ENCODE peak calls at places on chromosomes 7 and 10, in seven cellular contexts. One of them, this sample, is unnamed.

GRCh38 chr10:71342850-71343773 is 24.1 kb downstream of the SLC29A3 start:
- DNase-seq in stimulated activated CD8-positive, alpha-beta memory T cell treated with anti-CD3 and anti-CD28 coated beads, Interleukin-7, amount 100 ng/mL, for 4 hours: no peak
- DNase-seq in HEK293T: no peak
- DNase-seq in globus pallidus: peak
- DNase-seq in erythroblast: peak
- DNase-seq in NCI-H2171 treated with DMSO at 0.1 percent for 48 hours: no peak
- DNase-seq in T1000: no peak
- DNase-seq in this sample: no peak

GRCh38 chr7:117827861-117828260 is 45.4 kb downstream of the CTTNBP2 start:
- DNase-seq in HEK293T: no peak
- DNase-seq in T1000: peak
- DNase-seq in NCI-H2171 treated with DMSO at 0.1 percent for 48 hours: no peak
- DNase-seq in erythroblast: no peak
- DNase-seq in stimulated activated CD8-positive, alpha-beta memory T cell treated with anti-CD3 and anti-CD28 coated beads, Interleukin-7, amount 100 ng/mL, for 4 hours: no peak
- DNase-seq in globus pallidus: no peak
- DNase-seq in this sample: no peak

GRCh38 chr10:63819753-63820347 is 298.6 kb downstream of the REEP3 start:
- DNase-seq in T1000: peak
- DNase-seq in stimulated activated CD8-positive, alpha-beta memory T cell treated with anti-CD3 and anti-CD28 coated beads, Interleukin-7, amount 100 ng/mL, for 4 hours: no peak
- DNase-seq in HEK293T: peak
- DNase-seq in NCI-H2171 treated with DMSO at 0.1 percent for 48 hours: peak
- DNase-seq in globus pallidus: peak
- DNase-seq in erythroblast: peak
- DNase-seq in this sample: peak

GRCh38 chr7:38007096-38007495 is 86.7 kb downstream of the EPDR1 start:
- DNase-seq in NCI-H2171 treated with DMSO at 0.1 percent for 48 hours: no peak
- DNase-seq in stimulated activated CD8-positive, alpha-beta memory T cell treated with anti-CD3 and anti-CD28 coated beads, Interleukin-7, amount 100 ng/mL, for 4 hours: no peak
- DNase-seq in T1000: no peak
- DNase-seq in HEK293T: no peak
- DNase-seq in globus pallidus: no peak
- DNase-seq in erythroblast: no peak
- DNase-seq in this sample: no peak

GRCh38 chr10:87619705-87620104 is 40.0 kb upstream of the PAPSS2 start:
- DNase-seq in HEK293T: no peak
- DNase-seq in stimulated activated CD8-positive, alpha-beta memory T cell treated with anti-CD3 and anti-CD28 coated beads, Interleukin-7, amount 100 ng/mL, for 4 hours: no peak
- DNase-seq in erythroblast: no peak
- DNase-seq in NCI-H2171 treated with DMSO at 0.1 percent for 48 hours: no peak
- DNase-seq in globus pallidus: no peak
- DNase-seq in T1000: no peak
- DNase-seq in this sample: no peak

GRCh38 chr7:2641406-2642393 is 9.9 kb downstream of the TTYH3 start:
- DNase-seq in globus pallidus: peak
- DNase-seq in NCI-H2171 treated with DMSO at 0.1 percent for 48 hours: no peak
- DNase-seq in HEK293T: no peak
- DNase-seq in T1000: no peak
- DNase-seq in erythroblast: no peak
- DNase-seq in stimulated activated CD8-positive, alpha-beta memory T cell treated with anti-CD3 and anti-CD28 coated beads, Interleukin-7, amount 100 ng/mL, for 4 hours: no peak
- DNase-seq in this sample: peak

GRCh38 chr7:120033114-120033513 is 239.9 kb upstream of the KCND2 start:
- DNase-seq in stimulated activated CD8-positive, alpha-beta memory T cell treated with anti-CD3 and anti-CD28 coated beads, Interleukin-7, amount 100 ng/mL, for 4 hours: no peak
- DNase-seq in globus pallidus: peak
- DNase-seq in T1000: no peak
- DNase-seq in HEK293T: no peak
- DNase-seq in NCI-H2171 treated with DMSO at 0.1 percent for 48 hours: no peak
- DNase-seq in erythroblast: no peak
- DNase-seq in this sample: no peak

GRCh38 chr7:88090671-88091070 is 129.2 kb downstream of the SRI start:
- DNase-seq in T1000: no peak
- DNase-seq in erythroblast: no peak
- DNase-seq in stimulated activated CD8-positive, alpha-beta memory T cell treated with anti-CD3 and anti-CD28 coated beads, Interleukin-7, amount 100 ng/mL, for 4 hours: no peak
- DNase-seq in HEK293T: no peak
- DNase-seq in globus pallidus: no peak
- DNase-seq in NCI-H2171 treated with DMSO at 0.1 percent for 48 hours: no peak
- DNase-seq in this sample: no peak

GRCh38 chr7:103660455-103661371 is 214.7 kb upstream of the SLC26A5 start:
- DNase-seq in NCI-H2171 treated with DMSO at 0.1 percent for 48 hours: no peak
- DNase-seq in stimulated activated CD8-positive, alpha-beta memory T cell treated with anti-CD3 and anti-CD28 coated beads, Interleukin-7, amount 100 ng/mL, for 4 hours: no peak
- DNase-seq in erythroblast: no peak
- DNase-seq in HEK293T: no peak
- DNase-seq in globus pallidus: no peak
- DNase-seq in T1000: no peak
- DNase-seq in this sample: peak

GRCh38 chr10:85908462-85908861 is 458.1 kb downstream of the GRID1 start:
- DNase-seq in HEK293T: no peak
- DNase-seq in NCI-H2171 treated with DMSO at 0.1 percent for 48 hours: no peak
- DNase-seq in globus pallidus: no peak
- DNase-seq in stimulated activated CD8-positive, alpha-beta memory T cell treated with anti-CD3 and anti-CD28 coated beads, Interleukin-7, amount 100 ng/mL, for 4 hours: no peak
- DNase-seq in erythroblast: no peak
- DNase-seq in T1000: no peak
- DNase-seq in this sample: no peak

GRCh38 chr10:129765664-129766550 is 198.2 kb downstream of the EBF3 start:
- DNase-seq in T1000: no peak
- DNase-seq in stimulated activated CD8-positive, alpha-beta memory T cell treated with anti-CD3 and anti-CD28 coated beads, Interleukin-7, amount 100 ng/mL, for 4 hours: no peak
- DNase-seq in HEK293T: no peak
- DNase-seq in NCI-H2171 treated with DMSO at 0.1 percent for 48 hours: no peak
- DNase-seq in globus pallidus: no peak
- DNase-seq in erythroblast: no peak
- DNase-seq in this sample: no peak

GRCh38 chr7:105819559-105819958 is 56.8 kb downstream of the ATXN7L1 start:
- DNase-seq in stimulated activated CD8-positive, alpha-beta memory T cell treated with anti-CD3 and anti-CD28 coated beads, Interleukin-7, amount 100 ng/mL, for 4 hours: no peak
- DNase-seq in NCI-H2171 treated with DMSO at 0.1 percent for 48 hours: no peak
- DNase-seq in erythroblast: no peak
- DNase-seq in HEK293T: no peak
- DNase-seq in T1000: no peak
- DNase-seq in globus pallidus: no peak
- DNase-seq in this sample: no peak

GRCh38 chr7:151114151-151115090 is 28.1 kb downstream of the AGAP3 start:
- DNase-seq in HEK293T: peak
- DNase-seq in NCI-H2171 treated with DMSO at 0.1 percent for 48 hours: no peak
- DNase-seq in stimulated activated CD8-positive, alpha-beta memory T cell treated with anti-CD3 and anti-CD28 coated beads, Interleukin-7, amount 100 ng/mL, for 4 hours: no peak
- DNase-seq in erythroblast: peak
- DNase-seq in globus pallidus: no peak
- DNase-seq in T1000: no peak
- DNase-seq in this sample: peak

GRCh38 chr7:5564894-5565293 is 141.3 kb upstream of the TNRC18 start:
- DNase-seq in NCI-H2171 treated with DMSO at 0.1 percent for 48 hours: no peak
- DNase-seq in erythroblast: no peak
- DNase-seq in globus pallidus: no peak
- DNase-seq in HEK293T: no peak
- DNase-seq in stimulated activated CD8-positive, alpha-beta memory T cell treated with anti-CD3 and anti-CD28 coated beads, Interleukin-7, amount 100 ng/mL, for 4 hours: no peak
- DNase-seq in T1000: no peak
- DNase-seq in this sample: no peak